ENCODE peak calls at places on chromosomes 3 and 15, in four cellular contexts. G is endothelial cell, Z is B cell, J is foreskin keratinocyte. A is an unnamed sample.

GRCh38 chr3:151009981-151010380 is 37.5 kb upstream of the CLRN1 start:
- DNase-seq in J (no peak), G (no peak), Z (no peak), A (no peak)

GRCh38 chr3:13884851-13885703 is 5.2 kb upstream of the WNT7A start:
- DNase-seq in J (no peak), G (peak; percentile 62), Z (no peak), A (peak; percentile 81)

GRCh38 chr3:88219138-88219792 is 69.5 kb downstream of the C3orf38 start:
- DNase-seq in J (no peak), Z (peak; percentile 40), G (peak; percentile 66), A (peak; percentile 57)

GRCh38 chr3:11522398-11522715 is 121.4 kb downstream of the VGLL4 start:
- DNase-seq in G (no peak), Z (no peak), J (peak; percentile 63), A (no peak)

GRCh38 chr15:91516866-91517265 is 336.6 kb upstream of the SLCO3A1 start:
- DNase-seq in J (no peak), G (no peak), Z (no peak), A (no peak)

GRCh38 chr3:44914936-44915335 is 40.5 kb downstream of the TGM4 start:
- DNase-seq in J (no peak), Z (no peak), G (peak; percentile 44), A (no peak)

GRCh38 chr3:187186801-187187421 is 10.4 kb upstream of the RTP1 start:
- DNase-seq in G (no peak), J (no peak), Z (no peak), A (no peak)

GRCh38 chr3:40317061-40317676 is 7.7 kb downstream of the EIF1B start:
- DNase-seq in Z (peak; percentile 68), J (no peak), G (peak; percentile 34), A (peak; percentile 51)

GRCh38 chr3:66854752-66855151 is 143.4 kb upstream of the KBTBD8 start:
- DNase-seq in Z (no peak), G (no peak), J (no peak), A (no peak)

GRCh38 chr3:46717447-46718231 is at the start of gene PRSS50:
- DNase-seq in G (no peak), Z (peak; percentile 33), J (no peak), A (peak; percentile 37)

GRCh38 chr3:11835028-11835639 is 11.6 kb downstream of the TAMM41 start:
- DNase-seq in J (no peak), Z (no peak), G (no peak), A (no peak)

GRCh38 chr15:66760968-66761722 is 59.1 kb downstream of the SMAD6 start:
- DNase-seq in Z (no peak), J (no peak), G (peak; percentile 16), A (no peak)

GRCh38 chr3:193780810-193781472 is 187.9 kb downstream of the OPA1 start:
- DNase-seq in J (peak; percentile 75), G (peak; percentile 74), Z (no peak), A (peak; percentile 56)

GRCh38 chr3:2166552-2166951 is 67.9 kb downstream of the CNTN4 start:
- DNase-seq in J (no peak), Z (no peak), G (no peak), A (no peak)

GRCh38 chr3:143439785-143440184 is 320.2 kb downstream of the CHST2 start:
- DNase-seq in Z (no peak), G (no peak), J (no peak), A (no peak)

GRCh38 chr3:194748229-194748628 is 62.5 kb downstream of the FAM43A start:
- DNase-seq in Z (no peak), J (no peak), G (no peak), A (no peak)

GRCh38 chr15:91426412-91426811 is 326.4 kb downstream of the SV2B start:
- DNase-seq in Z (no peak), J (peak; percentile 93), G (no peak), A (no peak)

GRCh38 chr15:22240951-22241350 is 160.6 kb downstream of the OR4M2 start:
- DNase-seq in J (no peak), G (no peak), Z (no peak), A (no peak)

GRCh38 chr15:68299436-68299835 is 21.9 kb downstream of the FEM1B start:
- DNase-seq in G (no peak), J (no peak), Z (no peak), A (no peak)

GRCh38 chr15:70426065-70426821 is 328.5 kb upstream of the TLE3 start:
- DNase-seq in Z (no peak), J (no peak), G (no peak), A (no peak)

GRCh38 chr15:78212008-78212407 is 22.4 kb downstream of the ACSBG1 start:
- DNase-seq in J (no peak), G (no peak), Z (no peak), A (no peak)

GRCh38 chr3:189842681-189843602 is 211.8 kb downstream of the TP63 start:
- DNase-seq in Z (no peak), G (no peak), J (no peak), A (no peak)

GRCh38 chr3:184814214-184814613 is 2.2 kb downstream of the VPS8 start:
- DNase-seq in Z (no peak), G (no peak), J (no peak), A (no peak)

GRCh38 chr3:78281381-78281780 is 1241.5 kb downstream of the ROBO2 start:
- DNase-seq in Z (no peak), J (no peak), G (no peak), A (no peak)

DNA sequence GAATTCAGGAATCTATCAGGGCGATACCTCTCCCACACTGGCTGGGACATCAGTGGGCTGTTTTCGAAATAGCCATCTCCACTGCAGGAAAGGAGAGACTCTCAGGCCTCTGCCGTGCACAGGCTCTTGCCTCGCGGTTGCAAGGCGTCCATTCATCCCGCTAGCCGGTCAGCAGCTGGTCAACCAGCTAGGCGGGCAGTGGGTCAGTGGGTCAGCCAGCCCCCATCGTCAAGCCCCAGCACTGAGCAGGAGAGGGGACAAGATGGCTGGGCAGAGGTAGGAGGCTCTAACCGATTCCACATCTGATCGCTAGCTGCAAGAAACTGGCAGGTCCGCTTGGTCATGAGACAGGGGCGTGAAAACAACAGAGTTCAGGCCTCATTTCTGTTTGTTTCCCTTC is 45.1 kb downstream of the MUC4 start:
- DNase-seq in J (no peak), Z (no peak), G (no peak), A (no peak)
- TF ChIP-seq CTCF in J (no peak), Z (no peak), G (no peak), A (no peak)

DNA sequence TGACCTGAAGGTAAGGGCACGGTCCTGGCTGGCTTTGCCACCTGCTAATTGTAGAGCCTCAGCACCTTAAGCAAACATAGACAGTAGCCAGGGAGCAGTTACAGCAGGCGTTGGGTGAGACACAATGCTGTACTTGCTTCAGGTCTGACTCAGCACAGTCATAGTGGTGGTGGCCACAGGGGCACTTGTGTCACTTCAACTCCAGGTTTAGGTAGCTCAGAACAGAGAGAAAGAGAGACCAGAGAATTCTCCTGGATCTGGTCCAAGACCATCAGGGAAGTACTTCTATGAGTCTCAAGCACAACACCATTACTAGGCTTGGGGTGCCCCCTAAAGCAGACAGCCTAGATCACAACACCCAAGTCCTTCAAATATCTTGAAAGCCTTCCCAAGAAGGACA is 204.4 kb downstream of the OTOL1 start:
- DNase-seq in J (no peak), Z (no peak), G (peak; percentile 4), A (no peak)
- TF ChIP-seq CTCF in J (no peak), Z (no peak), G (no peak), A (no peak)

GRCh38 chr3:171177553-171177952 is 151.0 kb upstream of the SLC2A2 start:
- DNase-seq in G (no peak), J (no peak), Z (no peak), A (no peak)
- TF ChIP-seq CTCF in G (no peak), J (no peak), Z (no peak), A (no peak)

DNA sequence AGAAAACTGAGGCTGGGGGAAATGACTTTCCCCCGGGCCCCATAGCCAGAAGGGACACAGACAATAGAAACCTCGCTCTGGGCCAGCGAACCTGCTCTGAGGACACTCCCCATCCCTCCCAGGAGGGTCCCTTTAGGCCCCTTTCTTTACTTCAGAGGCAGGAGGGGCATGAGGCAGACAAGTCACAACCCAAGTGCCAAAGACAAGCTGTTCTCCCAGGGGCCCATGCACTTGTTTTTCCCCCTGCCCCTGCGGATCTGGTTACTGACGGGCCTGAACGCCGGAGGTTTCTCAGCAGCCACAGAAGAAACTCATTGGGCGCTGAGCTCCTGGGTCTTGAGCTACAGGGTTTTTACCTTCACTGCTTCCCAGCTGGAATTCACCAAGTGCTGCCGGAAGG is 9.8 kb downstream of the PGPEP1L start:
- DNase-seq in Z (no peak), J (no peak), G (no peak), A (no peak)
- TF ChIP-seq CTCF in Z (no peak), J (no peak), G (no peak), A (no peak)

A was measured in GM20000.